ENCODE peak calls at places on chromosomes 12 and 14, in eight cellular contexts. J, G, W, V, O, X, K and P are unnamed samples.

GRCh38 chr14:78083837-78084236 is 86.3 kb upstream of the NRXN3 start:
- DNase-seq in J (no peak), G (no peak), W (no peak), V (no peak), O (no peak), X (no peak), K (no peak), P (no peak)

GRCh38 chr14:22898302-22898894 is 15.4 kb downstream of the REM2 start:
- DNase-seq in J (no peak), G (no peak), W (no peak), V (peak), O (peak), X (no peak), K (no peak), P (no peak)

GRCh38 chr12:45244561-45245348 is 28.9 kb downstream of the ANO6 start:
- DNase-seq in J (no peak), G (no peak), W (no peak), V (peak), O (no peak), X (no peak), K (no peak), P (no peak)

GRCh38 chr12:21169878-21170472 is 39.0 kb downstream of the SLCO1B1 start:
- DNase-seq in J (no peak), G (no peak), W (peak), V (peak), O (no peak), X (peak), K (no peak), P (peak)

GRCh38 chr14:54329082-54329695 is 67.6 kb upstream of the CDKN3 start:
- DNase-seq in J (no peak), G (peak), W (peak), V (peak), O (peak), X (peak), K (peak), P (no peak)

GRCh38 chr12:68374315-68374982 is 42.3 kb upstream of the MDM1 start:
- DNase-seq in J (no peak), G (no peak), W (no peak), V (no peak), O (no peak), X (no peak), K (no peak), P (peak)

GRCh38 chr12:50732591-50732990 is 31.3 kb upstream of the ATF1 start:
- DNase-seq in J (no peak), G (no peak), W (no peak), V (peak), O (peak), X (no peak), K (peak), P (no peak)

GRCh38 chr12:98618952-98619351 is 25.5 kb downstream of the SLC25A3 start:
- DNase-seq in J (no peak), G (no peak), W (no peak), V (peak), O (no peak), X (no peak), K (no peak), P (no peak)

GRCh38 chr12:103881261-103881660 is 40.2 kb upstream of the NT5DC3 start:
- DNase-seq in J (no peak), G (no peak), W (no peak), V (no peak), O (no peak), X (no peak), K (no peak), P (no peak)

GRCh38 chr12:47247418-47247817 is 167.7 kb upstream of the AMIGO2 start:
- DNase-seq in J (no peak), G (no peak), W (no peak), V (no peak), O (no peak), X (no peak), K (no peak), P (no peak)

GRCh38 chr12:132549059-132549458 is 59.1 kb downstream of the FBRSL1 start:
- DNase-seq in J (no peak), G (no peak), W (no peak), V (no peak), O (no peak), X (no peak), K (no peak), P (no peak)

GRCh38 chr14:23672200-23672599 is 36.0 kb downstream of the DHRS2 start:
- DNase-seq in J (no peak), G (no peak), W (no peak), V (no peak), O (no peak), X (no peak), K (no peak), P (no peak)

GRCh38 chr12:57276935-57277563 is 26.1 kb upstream of the STAC3 start:
- DNase-seq in J (no peak), G (no peak), W (no peak), V (peak), O (peak), X (no peak), K (no peak), P (no peak)

GRCh38 chr14:93921001-93921797 is 5.9 kb upstream of the FAM181A start:
- DNase-seq in J (no peak), G (no peak), W (no peak), V (no peak), O (no peak), X (no peak), K (no peak), P (no peak)

GRCh38 chr12:31228811-31229792 is 96.8 kb downstream of the SINHCAF start:
- DNase-seq in J (no peak), G (no peak), W (no peak), V (no peak), O (no peak), X (no peak), K (no peak), P (no peak)